ENCODE peak calls at places on chromosomes 12 and 14, in four cellular contexts. N is NCI-H2081, Z is activated T-cell treated with anti-CD3 and anti-CD28 coated beads for 1 hour, I is NCI-H510A treated with DMSO at 0.1 percent for 48 hours. Y is an unnamed sample.

GRCh38 chr12:108801736-108802665 is 55.4 kb downstream of the SSH1 start:
- DNase-seq in I (no peak), Z (no peak), N (no peak), Y (no peak)

GRCh38 chr14:60736494-60736893 is 1.9 kb downstream of the MNAT1 start:
- DNase-seq in I (peak; percentile 17), N (peak; percentile 4), Z (no peak), Y (no peak)

GRCh38 chr12:115101518-115101917 is 417.5 kb upstream of the TBX3 start:
- DNase-seq in I (no peak), N (no peak), Z (no peak), Y (no peak)

GRCh38 chr14:56351861-56352260 is 227.7 kb upstream of the TMEM260 start:
- DNase-seq in Z (no peak), N (no peak), I (no peak), Y (no peak)

GRCh38 chr14:34275038-34275437 is 187.0 kb downstream of the SPTSSA start:
- DNase-seq in Z (no peak), N (no peak), I (no peak), Y (no peak)

GRCh38 chr12:65510584-65511050 is 232.1 kb downstream of the MSRB3 start:
- DNase-seq in N (no peak), Z (no peak), I (no peak), Y (no peak)

GRCh38 chr14:33646692-33647260 is 304.1 kb downstream of the EGLN3 start:
- DNase-seq in Z (no peak), N (no peak), I (no peak), Y (no peak)

GRCh38 chr14:68359862-68360552 is 432.9 kb downstream of the ZFP36L1 start:
- DNase-seq in Z (no peak), I (no peak), N (no peak), Y (no peak)

GRCh38 chr12:106954462-106955376 is 988 bp upstream of the TMEM263 start:
- DNase-seq in N (no peak), I (no peak), Z (peak; percentile 4), Y (no peak)

GRCh38 chr12:40793471-40793870 is 101.2 kb downstream of the CNTN1 start:
- DNase-seq in Z (no peak), N (no peak), I (no peak), Y (no peak)

GRCh38 chr14:47365248-47365647 is 310.2 kb downstream of the MDGA2 start:
- DNase-seq in N (no peak), I (no peak), Z (no peak), Y (no peak)

GRCh38 chr12:131827961-131828534 is at the start of gene MMP17:
- DNase-seq in N (peak; percentile 40), Z (no peak), I (no peak), Y (peak; percentile 45)